ENCODE peak calls at places on chromosomes 11 and 22, in eight cellular contexts. C is K562; Q is aorta; U is activated CD4-positive, alpha-beta T cell treated with anti-CD3 and anti-CD28 coated beads for 36 hours; F is pancreas; K is natural killer cell; A is sciatic nerve; R is A549. N is an unnamed sample.

GRCh38 chr22:50361688-50362087 is 18.6 kb downstream of the PPP6R2 start:
- ATAC-seq in C (no peak), Q (no peak), U (peak; percentile 79), F (no peak), K (peak; percentile 21), A (no peak), R (no peak), N (no peak)

GRCh38 chr22:34702279-34702678 is 363.7 kb upstream of the ISX start:
- ATAC-seq in C (no peak), Q (no peak), U (no peak), F (no peak), K (no peak), A (no peak), R (no peak), N (no peak)

GRCh38 chr22:24938741-24939341 is 7.7 kb downstream of the LHFPL7 start:
- ATAC-seq in C (peak; percentile 70), Q (no peak), U (peak; percentile 55), F (peak; percentile 44), K (peak; percentile 54), A (peak; percentile 50), R (peak; percentile 78), N (peak; percentile 46)

GRCh38 chr11:6520265-6520664 is 23.2 kb downstream of the DNHD1 start:
- ATAC-seq in C (no peak), Q (no peak), U (no peak), F (no peak), K (no peak), A (no peak), R (no peak), N (no peak)

GRCh38 chr22:38097557-38098409 is 12.7 kb downstream of the BAIAP2L2 start:
- ATAC-seq in C (peak; percentile 96), Q (peak; percentile 37), U (no peak), F (no peak), K (no peak), A (peak; percentile 44), R (peak; percentile 75), N (no peak)

GRCh38 chr11:8792636-8793035 is 110.0 kb downstream of the RPL27A start:
- ATAC-seq in C (no peak), Q (no peak), U (no peak), F (no peak), K (no peak), A (no peak), R (no peak), N (peak; percentile 39)

GRCh38 chr11:69985654-69986420 is 92.3 kb upstream of the ANO1 start:
- ATAC-seq in C (peak; percentile 59), Q (peak; percentile 53), U (no peak), F (peak; percentile 49), K (no peak), A (no peak), R (peak; percentile 27), N (no peak)

GRCh38 chr22:35591696-35592417 is 25.3 kb downstream of the MB start:
- ATAC-seq in C (no peak), Q (no peak), U (no peak), F (no peak), K (no peak), A (no peak), R (no peak), N (no peak)

GRCh38 chr11:45264839-45265515 is 21.2 kb downstream of the SYT13 start:
- ATAC-seq in C (no peak), Q (no peak), U (no peak), F (no peak), K (no peak), A (no peak), R (peak; percentile 83), N (no peak)

GRCh38 chr11:11608783-11609232 is 13.0 kb downstream of the GALNT18 start:
- ATAC-seq in C (no peak), Q (no peak), U (no peak), F (no peak), K (no peak), A (no peak), R (peak; percentile 63), N (no peak)

GRCh38 chr11:65109231-65110198 is 2.2 kb upstream of the TM7SF2 start:
- ATAC-seq in C (no peak), Q (no peak), U (no peak), F (no peak), K (no peak), A (no peak), R (no peak), N (no peak)

GRCh38 chr11:129846508-129847335 is 31.1 kb downstream of the TMEM45B start:
- ATAC-seq in C (peak; percentile 84), Q (no peak), U (peak; percentile 85), F (peak; percentile 86), K (no peak), A (no peak), R (peak; percentile 88), N (no peak)

GRCh38 chr11:47979378-47980092 is 824 bp upstream of the PTPRJ start:
- ATAC-seq in C (peak; percentile 5), Q (peak; percentile 26), U (no peak), F (peak; percentile 19), K (no peak), A (peak; percentile 41), R (peak; percentile 62), N (no peak)

GRCh38 chr22:41366323-41367014 is 15.3 kb upstream of the TEF start:
- ATAC-seq in C (no peak), Q (no peak), U (peak; percentile 12), F (no peak), K (no peak), A (peak; percentile 0), R (peak; percentile 12), N (no peak)

GRCh38 chr11:21556936-21557335 is 635.9 kb upstream of the ANO5 start:
- ATAC-seq in C (no peak), Q (no peak), U (no peak), F (no peak), K (no peak), A (no peak), R (no peak), N (no peak)

GRCh38 chr22:39487826-39488520 is 14.1 kb upstream of the MIEF1 start:
- ATAC-seq in C (no peak), Q (no peak), U (no peak), F (no peak), K (no peak), A (no peak), R (no peak), N (no peak)

GRCh38 chr11:11931461-11932055 is 76.9 kb downstream of the DKK3 start:
- ATAC-seq in C (peak; percentile 85), Q (no peak), U (no peak), F (peak; percentile 81), K (peak; percentile 58), A (peak; percentile 76), R (peak; percentile 82), N (peak; percentile 68)

N was measured in gastroesophageal sphincter.